ENCODE peak calls at places on chromosomes 16 and 17, in four cellular contexts. One of them, this sample, is unnamed.

GRCh38 chr16:80804451-80805383 is at the start of gene CDYL2:
- DNase-seq in adrenal gland: peak
- DNase-seq in neuronal stem cell: peak
- DNase-seq in CD8-positive, alpha-beta memory T cell: peak
- DNase-seq in this sample: peak

GRCh38 chr16:50316848-50317630 is 50.7 kb downstream of the ADCY7 start:
- DNase-seq in neuronal stem cell: no peak
- DNase-seq in CD8-positive, alpha-beta memory T cell: no peak
- DNase-seq in adrenal gland: no peak
- DNase-seq in this sample: no peak

GRCh38 chr16:12097523-12098428 is 121.2 kb downstream of the SNX29 start:
- DNase-seq in neuronal stem cell: no peak
- DNase-seq in adrenal gland: peak
- DNase-seq in CD8-positive, alpha-beta memory T cell: no peak
- DNase-seq in this sample: no peak

GRCh38 chr16:11595908-11596504 is 9.3 kb upstream of the LITAF start:
- DNase-seq in adrenal gland: no peak
- DNase-seq in neuronal stem cell: no peak
- DNase-seq in CD8-positive, alpha-beta memory T cell: no peak
- DNase-seq in this sample: no peak

GRCh38 chr16:65268331-65268730 is 146.5 kb upstream of the CDH11 start:
- DNase-seq in neuronal stem cell: no peak
- DNase-seq in adrenal gland: no peak
- DNase-seq in CD8-positive, alpha-beta memory T cell: no peak
- DNase-seq in this sample: no peak

GRCh38 chr16:81447383-81448101 is 2.9 kb downstream of the CMIP start:
- DNase-seq in neuronal stem cell: no peak
- DNase-seq in adrenal gland: peak
- DNase-seq in CD8-positive, alpha-beta memory T cell: no peak
- DNase-seq in this sample: no peak

GRCh38 chr16:55817236-55817912 is 15.5 kb downstream of the CES1 start:
- DNase-seq in CD8-positive, alpha-beta memory T cell: no peak
- DNase-seq in neuronal stem cell: no peak
- DNase-seq in adrenal gland: no peak
- DNase-seq in this sample: no peak

GRCh38 chr16:65833171-65833871 is 533.2 kb upstream of the CDH5 start:
- DNase-seq in adrenal gland: peak
- DNase-seq in CD8-positive, alpha-beta memory T cell: no peak
- DNase-seq in neuronal stem cell: no peak
- DNase-seq in this sample: no peak

GRCh38 chr17:2965621-2966275 is 97.7 kb downstream of the OR1D5 start:
- DNase-seq in adrenal gland: peak
- DNase-seq in neuronal stem cell: no peak
- DNase-seq in CD8-positive, alpha-beta memory T cell: no peak
- DNase-seq in this sample: no peak

GRCh38 chr17:66739553-66739952 is 95.4 kb upstream of the CACNG5 start:
- DNase-seq in CD8-positive, alpha-beta memory T cell: no peak
- DNase-seq in neuronal stem cell: no peak
- DNase-seq in adrenal gland: no peak
- DNase-seq in this sample: no peak

GRCh38 chr17:2594657-2595085 is 1.2 kb downstream of the PAFAH1B1 start:
- DNase-seq in neuronal stem cell: peak
- DNase-seq in CD8-positive, alpha-beta memory T cell: no peak
- DNase-seq in adrenal gland: no peak
- DNase-seq in this sample: peak

GRCh38 chr17:40903129-40903847 is 18.2 kb upstream of the KRT20 start:
- DNase-seq in adrenal gland: no peak
- DNase-seq in CD8-positive, alpha-beta memory T cell: no peak
- DNase-seq in neuronal stem cell: no peak
- DNase-seq in this sample: no peak

GRCh38 chr17:66405836-66406679 is 103.6 kb downstream of the PRKCA start:
- DNase-seq in adrenal gland: peak
- DNase-seq in neuronal stem cell: no peak
- DNase-seq in CD8-positive, alpha-beta memory T cell: no peak
- DNase-seq in this sample: no peak

GRCh38 chr17:75785770-75786538 is 1.3 kb downstream of the UNK start:
- DNase-seq in CD8-positive, alpha-beta memory T cell: no peak
- DNase-seq in neuronal stem cell: no peak
- DNase-seq in adrenal gland: no peak
- DNase-seq in this sample: peak

GRCh38 chr17:73770115-73770848 is 126.0 kb upstream of the SDK2 start:
- DNase-seq in CD8-positive, alpha-beta memory T cell: no peak
- DNase-seq in adrenal gland: peak
- DNase-seq in neuronal stem cell: no peak
- DNase-seq in this sample: no peak

GRCh38 chr17:39739020-39739884 is 1.5 kb downstream of the GRB7 start:
- DNase-seq in adrenal gland: peak
- DNase-seq in CD8-positive, alpha-beta memory T cell: no peak
- DNase-seq in neuronal stem cell: no peak
- DNase-seq in this sample: no peak

GRCh38 chr16:55672471-55672870 is 16.7 kb downstream of the SLC6A2 start:
- DNase-seq in neuronal stem cell: no peak
- DNase-seq in adrenal gland: peak
- DNase-seq in CD8-positive, alpha-beta memory T cell: no peak
- DNase-seq in this sample: no peak

GRCh38 chr17:62780951-62781350 is 27.2 kb downstream of the MARCHF10 start:
- DNase-seq in adrenal gland: no peak
- DNase-seq in CD8-positive, alpha-beta memory T cell: no peak
- DNase-seq in neuronal stem cell: no peak
- DNase-seq in this sample: no peak

GRCh38 chr17:15264542-15264941 is 584 bp downstream of the PMP22 start:
- DNase-seq in adrenal gland: no peak
- DNase-seq in CD8-positive, alpha-beta memory T cell: no peak
- DNase-seq in neuronal stem cell: no peak
- DNase-seq in this sample: no peak

GRCh38 chr16:91484-91883 is 13.5 kb downstream of the MPG start:
- DNase-seq in neuronal stem cell: no peak
- DNase-seq in adrenal gland: peak
- DNase-seq in CD8-positive, alpha-beta memory T cell: no peak
- DNase-seq in this sample: no peak

GRCh38 chr17:74454197-74455024 is 12.0 kb upstream of the CD300A start:
- DNase-seq in CD8-positive, alpha-beta memory T cell: no peak
- DNase-seq in neuronal stem cell: peak
- DNase-seq in adrenal gland: peak
- DNase-seq in this sample: no peak

GRCh38 chr17:2170023-2170422 is 115.1 kb downstream of the HIC1 start:
- DNase-seq in CD8-positive, alpha-beta memory T cell: no peak
- DNase-seq in adrenal gland: no peak
- DNase-seq in neuronal stem cell: no peak
- DNase-seq in this sample: peak

GRCh38 chr17:62987136-62987535 is 21.1 kb downstream of the TANC2 start:
- DNase-seq in adrenal gland: no peak
- DNase-seq in neuronal stem cell: no peak
- DNase-seq in CD8-positive, alpha-beta memory T cell: no peak
- DNase-seq in this sample: no peak

GRCh38 chr16:56781565-56781964 is 51.6 kb downstream of the NUP93 start:
- DNase-seq in neuronal stem cell: no peak
- DNase-seq in CD8-positive, alpha-beta memory T cell: no peak
- DNase-seq in adrenal gland: no peak
- DNase-seq in this sample: no peak

GRCh38 chr17:70099884-70100283 is 24.9 kb downstream of the KCNJ16 start:
- DNase-seq in adrenal gland: no peak
- DNase-seq in neuronal stem cell: no peak
- DNase-seq in CD8-positive, alpha-beta memory T cell: no peak
- DNase-seq in this sample: no peak

GRCh38 chr17:43556292-43556691 is 10.2 kb upstream of the ETV4 start:
- DNase-seq in neuronal stem cell: no peak
- DNase-seq in adrenal gland: peak
- DNase-seq in CD8-positive, alpha-beta memory T cell: no peak
- DNase-seq in this sample: no peak

GRCh38 chr16:65769055-65769465 is 597.4 kb upstream of the CDH5 start:
- DNase-seq in neuronal stem cell: no peak
- DNase-seq in adrenal gland: peak
- DNase-seq in CD8-positive, alpha-beta memory T cell: no peak
- DNase-seq in this sample: no peak

GRCh38 chr17:44279586-44280344 is 11.8 kb upstream of the SLC4A1 start:
- DNase-seq in CD8-positive, alpha-beta memory T cell: peak
- DNase-seq in adrenal gland: peak
- DNase-seq in neuronal stem cell: no peak
- DNase-seq in this sample: no peak

GRCh38 chr16:88456356-88457292 is 3.5 kb downstream of the ZFPM1 start:
- DNase-seq in adrenal gland: no peak
- DNase-seq in CD8-positive, alpha-beta memory T cell: peak
- DNase-seq in neuronal stem cell: no peak
- DNase-seq in this sample: peak

GRCh38 chr16:75264999-75265910 is 13.8 kb upstream of the BCAR1 start:
- DNase-seq in adrenal gland: peak
- DNase-seq in neuronal stem cell: no peak
- DNase-seq in CD8-positive, alpha-beta memory T cell: no peak
- DNase-seq in this sample: no peak

GRCh38 chr17:31216053-31216751 is 80.8 kb downstream of the OMG start:
- DNase-seq in neuronal stem cell: peak
- DNase-seq in adrenal gland: peak
- DNase-seq in CD8-positive, alpha-beta memory T cell: no peak
- DNase-seq in this sample: peak

GRCh38 chr16:74603848-74604247 is 3.1 kb downstream of the GLG1 start:
- DNase-seq in neuronal stem cell: no peak
- DNase-seq in adrenal gland: peak
- DNase-seq in CD8-positive, alpha-beta memory T cell: no peak
- DNase-seq in this sample: no peak

GRCh38 chr17:30427611-30428010 is 48.9 kb downstream of the CPD start:
- DNase-seq in CD8-positive, alpha-beta memory T cell: no peak
- DNase-seq in adrenal gland: no peak
- DNase-seq in neuronal stem cell: no peak
- DNase-seq in this sample: no peak

GRCh38 chr16:49281843-49282642 is 405 bp upstream of the CBLN1 start:
- DNase-seq in adrenal gland: peak
- DNase-seq in CD8-positive, alpha-beta memory T cell: no peak
- DNase-seq in neuronal stem cell: peak
- DNase-seq in this sample: no peak

DNA sequence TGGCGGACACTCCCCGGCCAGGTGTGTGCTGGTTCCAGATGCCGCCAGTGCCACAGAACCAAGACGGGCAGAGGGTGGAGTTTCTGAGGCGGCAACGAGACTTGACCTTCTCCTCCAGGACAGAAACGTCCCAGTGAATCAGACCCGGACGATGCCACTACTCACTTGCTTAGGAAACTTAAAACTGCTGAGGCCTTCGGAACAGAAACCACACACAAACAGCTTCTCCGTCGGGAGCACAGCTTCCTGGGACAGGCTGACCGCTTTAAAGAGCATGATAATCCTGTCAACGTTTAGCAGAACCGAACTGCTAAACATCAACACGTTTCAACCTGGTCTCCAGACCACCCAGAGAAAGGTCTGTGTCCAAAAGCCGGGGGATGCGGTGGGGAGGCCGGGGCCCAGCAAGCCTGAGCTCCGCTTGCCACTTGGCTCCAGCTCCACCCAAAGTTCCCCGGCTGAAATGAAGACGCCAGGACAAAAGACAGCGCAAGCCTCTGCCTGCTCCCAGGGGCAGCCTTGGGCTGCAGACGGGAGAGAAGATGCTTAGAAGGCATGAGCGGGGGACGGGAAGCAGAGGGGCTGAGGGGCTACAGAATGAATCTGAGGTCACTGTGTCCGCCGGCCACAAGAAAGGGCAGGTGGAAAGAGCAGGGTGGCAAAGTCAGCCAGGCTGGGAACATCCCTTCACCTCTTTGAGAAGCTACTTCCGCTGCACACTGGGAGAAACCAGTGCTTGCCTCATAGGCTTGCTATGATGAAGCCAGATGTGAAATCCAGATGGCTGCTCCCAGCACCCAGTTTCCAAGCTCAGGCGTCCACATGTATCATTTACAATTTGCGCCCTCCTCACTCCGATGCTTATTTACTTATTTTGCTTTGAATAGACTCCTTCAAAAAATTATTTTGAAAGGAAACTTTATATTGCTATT is 68.9 kb downstream of the MRM3 start:
- DNase-seq in CD8-positive, alpha-beta memory T cell: no peak
- DNase-seq in adrenal gland: no peak
- DNase-seq in neuronal stem cell: no peak
- DNase-seq in this sample: no peak
- H3K4me3 ChIP-seq in CD8-positive, alpha-beta memory T cell: no peak
- H3K4me3 ChIP-seq in adrenal gland: no peak
- H3K4me3 ChIP-seq in neuronal stem cell: no peak
- H3K4me3 ChIP-seq in this sample: no peak

GRCh38 chr16:67993207-67994036 is 5.9 kb downstream of the DPEP2 start:
- DNase-seq in CD8-positive, alpha-beta memory T cell: peak
- DNase-seq in neuronal stem cell: peak
- DNase-seq in adrenal gland: peak
- DNase-seq in this sample: peak

GRCh38 chr16:67990018-67990386 is 9.3 kb downstream of the DPEP2 start:
- DNase-seq in neuronal stem cell: no peak
- DNase-seq in adrenal gland: no peak
- DNase-seq in CD8-positive, alpha-beta memory T cell: no peak
- DNase-seq in this sample: no peak

GRCh38 chr16:67995423-67995822 is 3.9 kb downstream of the DPEP2 start:
- DNase-seq in neuronal stem cell: no peak
- DNase-seq in CD8-positive, alpha-beta memory T cell: no peak
- DNase-seq in adrenal gland: no peak
- DNase-seq in this sample: no peak

GRCh38 chr16:67989322-67990017 is 9.2 kb upstream of the DPEP3 start:
- DNase-seq in CD8-positive, alpha-beta memory T cell: no peak
- DNase-seq in adrenal gland: no peak
- DNase-seq in neuronal stem cell: no peak
- DNase-seq in this sample: no peak

GRCh38 chr16:67992661-67993206 is 6.5 kb downstream of the DPEP2 start:
- DNase-seq in adrenal gland: no peak
- DNase-seq in CD8-positive, alpha-beta memory T cell: no peak
- DNase-seq in neuronal stem cell: no peak
- DNase-seq in this sample: no peak
- H3K4me3 ChIP-seq in adrenal gland: no peak
- H3K4me3 ChIP-seq in CD8-positive, alpha-beta memory T cell: peak
- H3K4me3 ChIP-seq in neuronal stem cell: no peak
- H3K4me3 ChIP-seq in this sample: peak

GRCh38 chr17:81340606-81341346 is 45.7 kb upstream of the SLC38A10 start:
- DNase-seq in CD8-positive, alpha-beta memory T cell: no peak
- DNase-seq in neuronal stem cell: no peak
- DNase-seq in adrenal gland: peak
- DNase-seq in this sample: no peak

GRCh38 chr17:81339502-81340296 is 44.6 kb upstream of the SLC38A10 start:
- DNase-seq in neuronal stem cell: no peak
- DNase-seq in CD8-positive, alpha-beta memory T cell: no peak
- DNase-seq in adrenal gland: no peak
- DNase-seq in this sample: no peak

GRCh38 chr17:81337449-81337848 is 42.3 kb upstream of the SLC38A10 start:
- DNase-seq in adrenal gland: peak
- DNase-seq in CD8-positive, alpha-beta memory T cell: no peak
- DNase-seq in neuronal stem cell: no peak
- DNase-seq in this sample: no peak

GRCh38 chr17:81338301-81339179 is 43.4 kb upstream of the SLC38A10 start:
- DNase-seq in adrenal gland: peak
- DNase-seq in neuronal stem cell: no peak
- DNase-seq in CD8-positive, alpha-beta memory T cell: no peak
- DNase-seq in this sample: no peak

GRCh38 chr17:81339180-81339501 is 44.0 kb upstream of the SLC38A10 start:
- DNase-seq in adrenal gland: no peak
- DNase-seq in neuronal stem cell: no peak
- DNase-seq in CD8-positive, alpha-beta memory T cell: no peak
- DNase-seq in this sample: no peak
- H3K4me3 ChIP-seq in adrenal gland: no peak
- H3K4me3 ChIP-seq in neuronal stem cell: no peak
- H3K4me3 ChIP-seq in CD8-positive, alpha-beta memory T cell: no peak
- H3K4me3 ChIP-seq in this sample: no peak

GRCh38 chr16:3460585-3460984 is 17.1 kb downstream of the NAA60 start:
- DNase-seq in CD8-positive, alpha-beta memory T cell: no peak
- DNase-seq in neuronal stem cell: no peak
- DNase-seq in adrenal gland: no peak
- DNase-seq in this sample: no peak
- H3K4me3 ChIP-seq in CD8-positive, alpha-beta memory T cell: no peak
- H3K4me3 ChIP-seq in neuronal stem cell: no peak
- H3K4me3 ChIP-seq in adrenal gland: no peak
- H3K4me3 ChIP-seq in this sample: no peak